ENCODE peak calls at places on chromosomes 16 and 17, in four cellular contexts. One of them, this sample, is unnamed.

GRCh38 chr16:1080801-1081733 is 8.5 kb downstream of the SSTR5 start:
- DNase-seq in stimulated activated CD4-positive, alpha-beta T cell treated with anti-CD3 and anti-CD28 coated beads, Interleukin-2, amount 100 ng/mL, for 48 hours: no peak
- DNase-seq in HS-27A: no peak
- DNase-seq in central memory CD8-positive, alpha-beta T cell: no peak
- DNase-seq in this sample: no peak

GRCh38 chr17:50102164-50102991 is 7.2 kb downstream of the PDK2 start:
- DNase-seq in stimulated activated CD4-positive, alpha-beta T cell treated with anti-CD3 and anti-CD28 coated beads, Interleukin-2, amount 100 ng/mL, for 48 hours: no peak
- DNase-seq in HS-27A: no peak
- DNase-seq in central memory CD8-positive, alpha-beta T cell: no peak
- DNase-seq in this sample: no peak

GRCh38 chr16:57619133-57619605 is 9.3 kb upstream of the ADGRG1 start:
- DNase-seq in stimulated activated CD4-positive, alpha-beta T cell treated with anti-CD3 and anti-CD28 coated beads, Interleukin-2, amount 100 ng/mL, for 48 hours: no peak
- DNase-seq in HS-27A: no peak
- DNase-seq in central memory CD8-positive, alpha-beta T cell: no peak
- DNase-seq in this sample: no peak

GRCh38 chr17:2070241-2071023 is 15.5 kb downstream of the HIC1 start:
- DNase-seq in stimulated activated CD4-positive, alpha-beta T cell treated with anti-CD3 and anti-CD28 coated beads, Interleukin-2, amount 100 ng/mL, for 48 hours: peak
- DNase-seq in HS-27A: no peak
- DNase-seq in central memory CD8-positive, alpha-beta T cell: peak
- DNase-seq in this sample: no peak

GRCh38 chr16:67562918-67563707 is 787 bp downstream of the CTCF start:
- DNase-seq in stimulated activated CD4-positive, alpha-beta T cell treated with anti-CD3 and anti-CD28 coated beads, Interleukin-2, amount 100 ng/mL, for 48 hours: peak
- DNase-seq in HS-27A: no peak
- DNase-seq in central memory CD8-positive, alpha-beta T cell: peak
- DNase-seq in this sample: no peak

GRCh38 chr17:57544381-57544780 is 200.7 kb downstream of the CCDC182 start:
- DNase-seq in stimulated activated CD4-positive, alpha-beta T cell treated with anti-CD3 and anti-CD28 coated beads, Interleukin-2, amount 100 ng/mL, for 48 hours: no peak
- DNase-seq in HS-27A: no peak
- DNase-seq in central memory CD8-positive, alpha-beta T cell: no peak
- DNase-seq in this sample: peak

GRCh38 chr16:69820926-69821541 is 58.9 kb downstream of the WWP2 start:
- DNase-seq in stimulated activated CD4-positive, alpha-beta T cell treated with anti-CD3 and anti-CD28 coated beads, Interleukin-2, amount 100 ng/mL, for 48 hours: no peak
- DNase-seq in HS-27A: no peak
- DNase-seq in central memory CD8-positive, alpha-beta T cell: no peak
- DNase-seq in this sample: no peak

GRCh38 chr17:33848433-33848832 is 406.7 kb upstream of the CCL2 start:
- DNase-seq in stimulated activated CD4-positive, alpha-beta T cell treated with anti-CD3 and anti-CD28 coated beads, Interleukin-2, amount 100 ng/mL, for 48 hours: no peak
- DNase-seq in HS-27A: no peak
- DNase-seq in central memory CD8-positive, alpha-beta T cell: no peak
- DNase-seq in this sample: no peak

GRCh38 chr17:3666516-3666915 is 1.9 kb downstream of the TAX1BP3 start:
- DNase-seq in stimulated activated CD4-positive, alpha-beta T cell treated with anti-CD3 and anti-CD28 coated beads, Interleukin-2, amount 100 ng/mL, for 48 hours: no peak
- DNase-seq in HS-27A: no peak
- DNase-seq in central memory CD8-positive, alpha-beta T cell: no peak
- DNase-seq in this sample: no peak

This sample was measured in NCI-H1417 treated with DMSO at 0.1 percent for 48 hours.